ENCODE peak calls at places on chromosome 6, in four cellular contexts. One of them, this sample, is unnamed.

GRCh38 chr6:28443112-28443773 is at the start of gene ZSCAN23:
- DNase-seq in GM12878: peak; percentile 34
- DNase-seq in HL-60: peak; percentile 59
- DNase-seq in K562: peak; percentile 35
- DNase-seq in this sample: peak; percentile 30

GRCh38 chr6:119463081-119463626 is 113.6 kb upstream of the MAN1A1 start:
- DNase-seq in GM12878: peak; percentile 75
- DNase-seq in HL-60: no peak
- DNase-seq in K562: no peak
- DNase-seq in this sample: no peak

GRCh38 chr6:5497896-5498578 is 236.7 kb downstream of the FARS2 start:
- DNase-seq in GM12878: no peak
- DNase-seq in HL-60: no peak
- DNase-seq in K562: no peak
- DNase-seq in this sample: no peak

GRCh38 chr6:106560966-106561740 is 68.1 kb downstream of the RTN4IP1 start:
- DNase-seq in GM12878: no peak
- DNase-seq in HL-60: peak; percentile 39
- DNase-seq in K562: no peak
- DNase-seq in this sample: no peak

GRCh38 chr6:12748411-12748810 is 31.8 kb downstream of the PHACTR1 start:
- DNase-seq in GM12878: no peak
- DNase-seq in HL-60: no peak
- DNase-seq in K562: no peak
- DNase-seq in this sample: no peak

GRCh38 chr6:168124161-168124560 is 45.1 kb upstream of the FRMD1 start:
- DNase-seq in GM12878: no peak
- DNase-seq in HL-60: no peak
- DNase-seq in K562: no peak
- DNase-seq in this sample: no peak

GRCh38 chr6:31528307-31528777 is 420 bp upstream of the MCCD1 start:
- DNase-seq in GM12878: no peak
- DNase-seq in HL-60: no peak
- DNase-seq in K562: no peak
- DNase-seq in this sample: no peak

GRCh38 chr6:111057074-111057752 is 30.1 kb upstream of the SLC16A10 start:
- DNase-seq in GM12878: no peak
- DNase-seq in HL-60: peak; percentile 25
- DNase-seq in K562: peak; percentile 46
- DNase-seq in this sample: peak; percentile 8

GRCh38 chr6:155493694-155494143 is 38.1 kb upstream of the NOX3 start:
- DNase-seq in GM12878: peak; percentile 56
- DNase-seq in HL-60: peak; percentile 4
- DNase-seq in K562: no peak
- DNase-seq in this sample: no peak

GRCh38 chr6:155419161-155419560 is 36.5 kb downstream of the NOX3 start:
- DNase-seq in GM12878: no peak
- DNase-seq in HL-60: no peak
- DNase-seq in K562: no peak
- DNase-seq in this sample: no peak

GRCh38 chr6:101779051-101779844 is 385.7 kb downstream of the GRIK2 start:
- DNase-seq in GM12878: no peak
- DNase-seq in HL-60: no peak
- DNase-seq in K562: no peak
- DNase-seq in this sample: no peak

GRCh38 chr6:134310206-134310605 is 7.7 kb downstream of the SGK1 start:
- DNase-seq in GM12878: no peak
- DNase-seq in HL-60: no peak
- DNase-seq in K562: no peak
- DNase-seq in this sample: no peak

GRCh38 chr6:139370047-139370706 is 4.3 kb downstream of the CITED2 start:
- DNase-seq in GM12878: no peak
- DNase-seq in HL-60: no peak
- DNase-seq in K562: no peak
- DNase-seq in this sample: no peak

GRCh38 chr6:82823361-82823760 is 242.3 kb downstream of the UBE3D start:
- DNase-seq in GM12878: no peak
- DNase-seq in HL-60: no peak
- DNase-seq in K562: no peak
- DNase-seq in this sample: no peak

GRCh38 chr6:170088349-170088951 is 202.4 kb downstream of the DLL1 start:
- DNase-seq in GM12878: no peak
- DNase-seq in HL-60: no peak
- DNase-seq in K562: no peak
- DNase-seq in this sample: no peak

GRCh38 chr6:144659202-144659731 is 374.1 kb downstream of the UTRN start:
- DNase-seq in GM12878: no peak
- DNase-seq in HL-60: no peak
- DNase-seq in K562: no peak
- DNase-seq in this sample: no peak

GRCh38 chr6:147750420-147750819 is 241.9 kb downstream of the SAMD5 start:
- DNase-seq in GM12878: no peak
- DNase-seq in HL-60: no peak
- DNase-seq in K562: no peak
- DNase-seq in this sample: no peak

GRCh38 chr6:135506270-135506997 is 8.9 kb upstream of the AHI1 start:
- DNase-seq in GM12878: no peak
- DNase-seq in HL-60: no peak
- DNase-seq in K562: peak; percentile 55
- DNase-seq in this sample: no peak

DNA sequence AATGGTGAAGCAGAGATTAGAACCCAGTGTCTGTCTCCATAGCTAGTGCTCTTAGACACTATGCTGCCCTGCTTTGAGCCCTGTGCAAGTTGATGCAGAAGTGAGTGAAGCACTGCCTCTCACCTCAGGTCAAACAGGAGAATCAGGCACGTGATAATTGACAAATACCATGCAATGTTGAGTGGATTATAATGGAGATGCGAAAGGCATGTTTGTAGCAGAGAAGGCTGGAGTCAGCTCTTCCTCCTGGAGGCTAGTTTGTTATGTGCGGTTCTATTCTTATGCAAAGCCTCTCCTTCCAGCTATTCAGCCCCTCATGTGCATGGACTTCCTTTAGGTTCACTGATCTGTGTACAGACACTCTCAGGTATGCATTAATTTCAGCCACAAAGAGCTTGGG is 108.5 kb downstream of the MANEA start:
- DNase-seq in GM12878: no peak
- DNase-seq in HL-60: no peak
- DNase-seq in K562: no peak
- DNase-seq in this sample: no peak
- TF ChIP-seq SPI1 in GM12878: no peak
- TF ChIP-seq SPI1 in HL-60: no peak
- TF ChIP-seq SPI1 in K562: no peak
- TF ChIP-seq SPI1 in this sample: no peak

GRCh38 chr6:56692586-56693245 is 50.0 kb upstream of the DST start:
- DNase-seq in GM12878: no peak
- DNase-seq in HL-60: peak; percentile 20
- DNase-seq in K562: no peak
- DNase-seq in this sample: no peak
- TF ChIP-seq POLR2AphosphoS5 in GM12878: no peak
- TF ChIP-seq POLR2AphosphoS5 in HL-60: no peak
- TF ChIP-seq POLR2AphosphoS5 in K562: no peak
- TF ChIP-seq POLR2AphosphoS5 in this sample: no peak

DNA sequence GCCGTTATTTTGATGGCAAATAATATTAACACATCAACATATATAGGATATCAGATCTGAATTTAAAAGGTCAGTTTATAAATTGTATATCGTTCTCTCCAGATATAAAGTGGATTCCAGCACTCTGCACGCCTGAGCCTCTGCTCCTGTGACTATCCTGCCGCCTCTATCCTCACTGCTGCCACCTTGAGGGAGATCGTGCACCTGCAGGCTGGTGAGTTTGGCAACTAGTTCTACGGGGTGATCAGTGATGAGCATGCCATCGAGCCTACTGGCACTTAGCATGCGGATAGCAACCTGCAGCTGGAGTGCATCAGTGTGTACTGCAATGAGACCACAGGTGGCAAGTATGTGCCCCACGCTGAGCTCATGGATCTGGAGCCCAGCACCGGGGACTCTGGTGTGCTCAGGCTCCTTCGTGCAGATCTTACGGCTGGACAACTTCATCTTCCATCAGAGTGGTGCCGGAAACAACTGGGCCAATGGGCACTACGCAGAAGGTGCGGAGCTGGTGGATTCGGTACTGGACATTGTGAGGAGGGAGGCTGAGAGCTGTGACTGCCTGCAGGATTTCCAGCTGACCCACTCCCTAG is 84.9 kb downstream of the FBXO5 start:
- DNase-seq in GM12878: peak; percentile 4
- DNase-seq in HL-60: peak; percentile 13
- DNase-seq in K562: peak; percentile 77
- DNase-seq in this sample: peak; percentile 15
- TF ChIP-seq SPI1 in GM12878: no peak
- TF ChIP-seq SPI1 in HL-60: no peak
- TF ChIP-seq SPI1 in K562: no peak
- TF ChIP-seq SPI1 in this sample: no peak

DNA sequence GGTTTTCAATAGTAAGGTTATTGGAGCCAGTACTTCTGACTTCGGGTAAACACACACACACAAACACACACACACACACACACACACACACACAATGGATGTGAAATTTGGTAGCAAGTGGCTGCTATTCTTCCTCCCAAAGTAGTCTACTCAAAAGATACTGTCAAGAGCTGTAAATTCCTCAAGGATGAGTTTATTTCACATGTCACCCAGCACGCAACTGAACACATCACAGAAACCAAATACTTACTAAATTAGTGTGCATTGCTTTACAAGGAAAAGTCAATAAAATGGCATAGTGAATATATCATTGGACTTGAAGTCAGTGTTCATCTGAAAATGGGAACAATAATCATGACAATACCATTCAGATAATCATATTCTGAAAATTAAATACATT is 32.9 kb downstream of the MMUT start:
- DNase-seq in GM12878: no peak
- DNase-seq in HL-60: no peak
- DNase-seq in K562: no peak
- DNase-seq in this sample: no peak
- TF ChIP-seq POLR2AphosphoS5 in GM12878: no peak
- TF ChIP-seq POLR2AphosphoS5 in HL-60: no peak
- TF ChIP-seq POLR2AphosphoS5 in K562: no peak
- TF ChIP-seq POLR2AphosphoS5 in this sample: no peak

This sample was measured in GM12891.